ENCODE peak calls at places on chromosomes 6 and 20, in nine cellular contexts. One of them, this sample, is unnamed.
A peak's percentile ranks its signal among the peaks of the same experiment; 100 is the strongest.

GRCh38 chr6:73519943-73520687 is 717 bp downstream of the EEF1A1 start:
- DNase-seq in effector memory CD4-positive, alpha-beta T cell: peak; percentile 74
- DNase-seq in lung: peak; percentile 77
- DNase-seq in left ventricle myocardium inferior: peak; percentile 64
- DNase-seq in right atrium auricular region: peak; percentile 76
- DNase-seq in brain microvascular endothelial cell: peak; percentile 77
- DNase-seq in BJ: no peak
- DNase-seq in left lung: peak; percentile 94
- DNase-seq in CD4-positive, CD25-positive, alpha-beta regulatory T cell: peak; percentile 76
- DNase-seq in this sample: peak; percentile 82

GRCh38 chr6:83511901-83512681 is at the start of gene PRSS35:
- DNase-seq in effector memory CD4-positive, alpha-beta T cell: no peak
- DNase-seq in lung: no peak
- DNase-seq in left ventricle myocardium inferior: peak; percentile 45
- DNase-seq in right atrium auricular region: peak; percentile 62
- DNase-seq in brain microvascular endothelial cell: peak; percentile 38
- DNase-seq in BJ: no peak
- DNase-seq in left lung: peak; percentile 88
- DNase-seq in CD4-positive, CD25-positive, alpha-beta regulatory T cell: no peak
- DNase-seq in this sample: peak; percentile 38

GRCh38 chr6:151674578-151674977 is 132.9 kb upstream of the ESR1 start:
- DNase-seq in effector memory CD4-positive, alpha-beta T cell: no peak
- DNase-seq in lung: no peak
- DNase-seq in left ventricle myocardium inferior: no peak
- DNase-seq in right atrium auricular region: no peak
- DNase-seq in brain microvascular endothelial cell: no peak
- DNase-seq in BJ: no peak
- DNase-seq in left lung: no peak
- DNase-seq in CD4-positive, CD25-positive, alpha-beta regulatory T cell: no peak
- DNase-seq in this sample: no peak

GRCh38 chr6:147787407-147787806 is 278.9 kb downstream of the SAMD5 start:
- DNase-seq in effector memory CD4-positive, alpha-beta T cell: no peak
- DNase-seq in lung: no peak
- DNase-seq in left ventricle myocardium inferior: no peak
- DNase-seq in right atrium auricular region: no peak
- DNase-seq in brain microvascular endothelial cell: no peak
- DNase-seq in BJ: no peak
- DNase-seq in left lung: no peak
- DNase-seq in CD4-positive, CD25-positive, alpha-beta regulatory T cell: no peak
- DNase-seq in this sample: no peak

GRCh38 chr6:169292340-169293124 is 38.9 kb upstream of the THBS2 start:
- DNase-seq in effector memory CD4-positive, alpha-beta T cell: no peak
- DNase-seq in lung: no peak
- DNase-seq in left ventricle myocardium inferior: no peak
- DNase-seq in right atrium auricular region: no peak
- DNase-seq in brain microvascular endothelial cell: peak; percentile 91
- DNase-seq in BJ: peak; percentile 90
- DNase-seq in left lung: no peak
- DNase-seq in CD4-positive, CD25-positive, alpha-beta regulatory T cell: no peak
- DNase-seq in this sample: no peak

GRCh38 chr6:151675746-151676459 is 131.6 kb upstream of the ESR1 start:
- DNase-seq in effector memory CD4-positive, alpha-beta T cell: peak; percentile 6
- DNase-seq in lung: peak; percentile 64
- DNase-seq in left ventricle myocardium inferior: no peak
- DNase-seq in right atrium auricular region: no peak
- DNase-seq in brain microvascular endothelial cell: no peak
- DNase-seq in BJ: no peak
- DNase-seq in left lung: peak; percentile 72
- DNase-seq in CD4-positive, CD25-positive, alpha-beta regulatory T cell: peak; percentile 7
- DNase-seq in this sample: no peak

GRCh38 chr20:43669332-43669731 is 2.4 kb downstream of the MYBL2 start:
- DNase-seq in effector memory CD4-positive, alpha-beta T cell: no peak
- DNase-seq in lung: no peak
- DNase-seq in left ventricle myocardium inferior: no peak
- DNase-seq in right atrium auricular region: no peak
- DNase-seq in brain microvascular endothelial cell: peak; percentile 7
- DNase-seq in BJ: no peak
- DNase-seq in left lung: no peak
- DNase-seq in CD4-positive, CD25-positive, alpha-beta regulatory T cell: no peak
- DNase-seq in this sample: no peak

GRCh38 chr20:58018590-58018989 is 209.9 kb downstream of the ANKRD60 start:
- DNase-seq in effector memory CD4-positive, alpha-beta T cell: no peak
- DNase-seq in lung: no peak
- DNase-seq in left ventricle myocardium inferior: no peak
- DNase-seq in right atrium auricular region: no peak
- DNase-seq in brain microvascular endothelial cell: no peak
- DNase-seq in BJ: no peak
- DNase-seq in left lung: no peak
- DNase-seq in CD4-positive, CD25-positive, alpha-beta regulatory T cell: no peak
- DNase-seq in this sample: no peak

GRCh38 chr6:97282238-97282725 is 734 bp downstream of the MMS22L start:
- DNase-seq in effector memory CD4-positive, alpha-beta T cell: no peak
- DNase-seq in lung: no peak
- DNase-seq in left ventricle myocardium inferior: no peak
- DNase-seq in right atrium auricular region: no peak
- DNase-seq in brain microvascular endothelial cell: peak; percentile 16
- DNase-seq in BJ: no peak
- DNase-seq in left lung: no peak
- DNase-seq in CD4-positive, CD25-positive, alpha-beta regulatory T cell: no peak
- DNase-seq in this sample: no peak

GRCh38 chr6:20400476-20401402 is 940 bp upstream of the E2F3 start:
- DNase-seq in effector memory CD4-positive, alpha-beta T cell: peak; percentile 14
- DNase-seq in lung: peak; percentile 76
- DNase-seq in left ventricle myocardium inferior: peak; percentile 59
- DNase-seq in right atrium auricular region: peak; percentile 85
- DNase-seq in brain microvascular endothelial cell: peak; percentile 12
- DNase-seq in BJ: no peak
- DNase-seq in left lung: peak; percentile 83
- DNase-seq in CD4-positive, CD25-positive, alpha-beta regulatory T cell: peak; percentile 25
- DNase-seq in this sample: peak; percentile 65

GRCh38 chr20:11387189-11387754 is 530.4 kb upstream of the BTBD3 start:
- DNase-seq in effector memory CD4-positive, alpha-beta T cell: no peak
- DNase-seq in lung: no peak
- DNase-seq in left ventricle myocardium inferior: no peak
- DNase-seq in right atrium auricular region: no peak
- DNase-seq in brain microvascular endothelial cell: peak; percentile 89
- DNase-seq in BJ: peak; percentile 68
- DNase-seq in left lung: no peak
- DNase-seq in CD4-positive, CD25-positive, alpha-beta regulatory T cell: no peak
- DNase-seq in this sample: no peak

GRCh38 chr6:118551063-118551672 is 3.1 kb downstream of the PLN start:
- DNase-seq in effector memory CD4-positive, alpha-beta T cell: no peak
- DNase-seq in lung: no peak
- DNase-seq in left ventricle myocardium inferior: no peak
- DNase-seq in right atrium auricular region: no peak
- DNase-seq in brain microvascular endothelial cell: peak; percentile 53
- DNase-seq in BJ: no peak
- DNase-seq in left lung: no peak
- DNase-seq in CD4-positive, CD25-positive, alpha-beta regulatory T cell: no peak
- DNase-seq in this sample: no peak

GRCh38 chr6:30158475-30159025 is 2.5 kb downstream of the TRIM10 start:
- DNase-seq in effector memory CD4-positive, alpha-beta T cell: no peak
- DNase-seq in lung: no peak
- DNase-seq in left ventricle myocardium inferior: no peak
- DNase-seq in right atrium auricular region: no peak
- DNase-seq in brain microvascular endothelial cell: no peak
- DNase-seq in BJ: no peak
- DNase-seq in left lung: no peak
- DNase-seq in CD4-positive, CD25-positive, alpha-beta regulatory T cell: no peak
- DNase-seq in this sample: no peak

GRCh38 chr6:30160791-30161261 is at the start of gene TRIM10:
- DNase-seq in effector memory CD4-positive, alpha-beta T cell: no peak
- DNase-seq in lung: no peak
- DNase-seq in left ventricle myocardium inferior: no peak
- DNase-seq in right atrium auricular region: no peak
- DNase-seq in brain microvascular endothelial cell: no peak
- DNase-seq in BJ: no peak
- DNase-seq in left lung: no peak
- DNase-seq in CD4-positive, CD25-positive, alpha-beta regulatory T cell: no peak
- DNase-seq in this sample: no peak

GRCh38 chr6:30159988-30160387 is 1.0 kb downstream of the TRIM10 start:
- DNase-seq in effector memory CD4-positive, alpha-beta T cell: no peak
- DNase-seq in lung: no peak
- DNase-seq in left ventricle myocardium inferior: no peak
- DNase-seq in right atrium auricular region: no peak
- DNase-seq in brain microvascular endothelial cell: no peak
- DNase-seq in BJ: no peak
- DNase-seq in left lung: no peak
- DNase-seq in CD4-positive, CD25-positive, alpha-beta regulatory T cell: no peak
- DNase-seq in this sample: no peak

GRCh38 chr6:30162265-30163089 is 869 bp upstream of the TRIM15 start:
- DNase-seq in effector memory CD4-positive, alpha-beta T cell: no peak
- DNase-seq in lung: no peak
- DNase-seq in left ventricle myocardium inferior: no peak
- DNase-seq in right atrium auricular region: no peak
- DNase-seq in brain microvascular endothelial cell: no peak
- DNase-seq in BJ: no peak
- DNase-seq in left lung: no peak
- DNase-seq in CD4-positive, CD25-positive, alpha-beta regulatory T cell: no peak
- DNase-seq in this sample: no peak

DNA sequence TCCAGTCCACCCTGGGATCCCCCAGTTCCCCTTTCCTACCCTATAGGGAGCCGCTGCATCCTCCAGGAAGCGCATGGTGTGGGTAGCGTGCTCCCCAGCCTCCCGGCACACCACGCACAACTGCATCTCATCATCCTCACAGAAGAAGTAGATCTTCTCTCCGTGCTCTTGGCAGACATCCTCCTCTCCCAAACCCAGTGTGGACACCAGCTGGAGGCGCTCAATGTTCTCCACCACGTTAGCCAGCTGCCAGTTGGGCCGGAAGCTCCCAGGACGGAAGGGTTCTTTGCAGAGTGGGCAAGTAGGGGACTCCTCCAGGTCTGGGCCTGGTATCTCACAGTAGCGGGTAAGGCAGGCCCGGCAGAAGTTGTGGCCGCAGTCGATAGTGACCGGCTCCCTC is 620 bp downstream of the TRIM10 start:
- DNase-seq in effector memory CD4-positive, alpha-beta T cell: no peak
- DNase-seq in lung: no peak
- DNase-seq in left ventricle myocardium inferior: no peak
- DNase-seq in right atrium auricular region: no peak
- DNase-seq in brain microvascular endothelial cell: no peak
- DNase-seq in BJ: no peak
- DNase-seq in left lung: no peak
- DNase-seq in CD4-positive, CD25-positive, alpha-beta regulatory T cell: no peak
- DNase-seq in this sample: no peak
- H3K4me3 ChIP-seq in effector memory CD4-positive, alpha-beta T cell: no peak overlapping the region
- H3K4me3 ChIP-seq in lung: no peak overlapping the region
- H3K4me3 ChIP-seq in left ventricle myocardium inferior: no peak overlapping the region
- H3K4me3 ChIP-seq in right atrium auricular region: no peak overlapping the region
- H3K4me3 ChIP-seq in brain microvascular endothelial cell: no peak overlapping the region
- H3K4me3 ChIP-seq in BJ: no peak overlapping the region
- H3K4me3 ChIP-seq in left lung: no peak overlapping the region
- H3K4me3 ChIP-seq in CD4-positive, CD25-positive, alpha-beta regulatory T cell: no peak overlapping the region
- H3K4me3 ChIP-seq in this sample: no peak overlapping the region

DNA sequence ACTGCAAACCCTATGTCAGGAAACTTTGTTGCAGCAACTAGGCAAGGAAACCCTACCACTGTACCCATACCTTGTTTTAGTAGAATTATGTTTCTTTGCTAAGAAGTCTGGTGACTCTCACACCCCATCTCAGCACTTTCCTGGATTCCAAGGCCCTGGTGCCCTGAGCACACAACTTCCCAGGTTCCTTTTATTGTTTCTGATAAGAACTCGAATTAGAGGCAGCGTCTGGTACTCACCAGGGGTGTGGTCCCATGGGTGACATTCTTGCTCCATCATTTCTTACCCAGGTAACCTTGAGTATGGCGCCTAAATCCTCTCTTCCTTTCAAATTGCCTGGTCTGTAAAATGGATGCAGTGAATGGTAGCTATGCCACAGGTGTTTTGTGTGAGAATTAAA is 34.1 kb downstream of the MYB start:
- DNase-seq in effector memory CD4-positive, alpha-beta T cell: no peak
- DNase-seq in lung: no peak
- DNase-seq in left ventricle myocardium inferior: no peak
- DNase-seq in right atrium auricular region: no peak
- DNase-seq in brain microvascular endothelial cell: no peak
- DNase-seq in BJ: no peak
- DNase-seq in left lung: no peak
- DNase-seq in CD4-positive, CD25-positive, alpha-beta regulatory T cell: no peak
- DNase-seq in this sample: no peak
- H3K36me3 ChIP-seq in effector memory CD4-positive, alpha-beta T cell: no peaks in the 10 kb centered on the region
- H3K36me3 ChIP-seq in lung: no peaks in the 10 kb centered on the region
- H3K36me3 ChIP-seq in left ventricle myocardium inferior: no peaks in the 10 kb centered on the region
- H3K36me3 ChIP-seq in right atrium auricular region: no peaks in the 10 kb centered on the region
- H3K36me3 ChIP-seq in brain microvascular endothelial cell: no peaks in the 10 kb centered on the region
- H3K36me3 ChIP-seq in BJ: no peaks in the 10 kb centered on the region
- H3K36me3 ChIP-seq in left lung: no peaks in the 10 kb centered on the region
- H3K36me3 ChIP-seq in CD4-positive, CD25-positive, alpha-beta regulatory T cell: peaks cover 19% of the 10 kb centered on the region
- H3K36me3 ChIP-seq in this sample: no peaks in the 10 kb centered on the region

DNA sequence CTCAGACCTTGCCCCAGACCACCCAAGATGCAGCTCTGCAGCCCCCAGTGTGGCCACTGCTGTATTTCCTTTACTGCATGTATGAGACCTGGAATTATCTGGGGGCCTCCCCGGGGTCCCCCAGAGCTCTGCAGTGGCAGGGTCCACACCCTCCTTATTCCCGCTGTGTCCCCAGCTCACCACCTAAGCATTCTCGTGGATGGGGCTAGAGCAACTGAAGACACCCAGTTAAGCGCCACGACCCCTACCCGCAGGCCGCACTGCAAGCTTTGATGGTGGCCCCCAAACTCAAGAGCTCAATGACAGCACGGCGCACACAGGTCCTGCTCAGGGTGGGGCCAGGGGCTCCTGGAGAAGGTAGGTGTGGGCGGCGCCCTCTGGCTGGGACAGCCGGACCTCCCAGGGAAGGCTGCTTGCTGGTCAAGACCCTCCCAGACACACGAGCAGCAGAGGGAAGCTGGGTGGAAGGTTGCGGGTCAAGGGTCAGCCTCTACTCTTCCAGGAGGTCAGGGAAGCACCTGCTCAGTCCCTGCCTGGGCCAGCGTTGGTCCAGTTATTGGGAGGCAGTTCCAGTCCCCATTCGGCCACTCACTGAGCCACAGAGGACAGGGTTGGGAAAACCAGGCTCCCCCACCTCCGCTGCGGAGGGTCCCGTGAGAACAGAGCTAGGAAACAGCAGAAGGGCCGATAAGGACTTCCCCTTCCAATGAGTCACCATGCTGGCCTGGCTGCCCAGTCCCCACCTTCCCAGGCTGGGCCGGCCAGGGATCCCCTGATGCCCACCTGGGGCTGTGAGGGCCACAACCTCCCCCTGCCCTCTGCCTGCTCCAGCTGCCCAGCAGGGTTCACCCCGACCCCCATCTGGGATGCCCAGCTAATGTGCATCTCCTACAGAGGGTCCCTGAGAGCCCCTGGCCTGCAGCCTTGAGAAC is 2.9 kb downstream of the LAMA5 start:
- DNase-seq in effector memory CD4-positive, alpha-beta T cell: no peak
- DNase-seq in lung: no peak
- DNase-seq in left ventricle myocardium inferior: peak; percentile 51
- DNase-seq in right atrium auricular region: no peak
- DNase-seq in brain microvascular endothelial cell: peak; percentile 57
- DNase-seq in BJ: no peak
- DNase-seq in left lung: peak; percentile 79
- DNase-seq in CD4-positive, CD25-positive, alpha-beta regulatory T cell: no peak
- DNase-seq in this sample: no peak
- H3K4me3 ChIP-seq in effector memory CD4-positive, alpha-beta T cell: no peak overlapping the region
- H3K4me3 ChIP-seq in lung: peak overlapping the region; percentile 9
- H3K4me3 ChIP-seq in left ventricle myocardium inferior: peak overlapping the region; percentile 98
- H3K4me3 ChIP-seq in right atrium auricular region: peak overlapping the region; percentile 89
- H3K4me3 ChIP-seq in brain microvascular endothelial cell: no peak overlapping the region
- H3K4me3 ChIP-seq in BJ: no peak overlapping the region
- H3K4me3 ChIP-seq in left lung: no peak overlapping the region
- H3K4me3 ChIP-seq in CD4-positive, CD25-positive, alpha-beta regulatory T cell: no peak overlapping the region
- H3K4me3 ChIP-seq in this sample: peak overlapping the region; percentile 77

GRCh38 chr6:30726506-30727413 is 6.6 kb downstream of the TUBB start:
- DNase-seq in effector memory CD4-positive, alpha-beta T cell: no peak
- DNase-seq in lung: no peak
- DNase-seq in left ventricle myocardium inferior: no peak
- DNase-seq in right atrium auricular region: no peak
- DNase-seq in brain microvascular endothelial cell: no peak
- DNase-seq in BJ: no peak
- DNase-seq in left lung: no peak
- DNase-seq in CD4-positive, CD25-positive, alpha-beta regulatory T cell: no peak
- DNase-seq in this sample: no peak
- H3K36me3 ChIP-seq in effector memory CD4-positive, alpha-beta T cell: peaks cover 58% of the 10 kb centered on the region
- H3K36me3 ChIP-seq in lung: peaks cover 47% of the 10 kb centered on the region
- H3K36me3 ChIP-seq in left ventricle myocardium inferior: peaks cover 87% of the 10 kb centered on the region
- H3K36me3 ChIP-seq in right atrium auricular region: peaks cover 92% of the 10 kb centered on the region
- H3K36me3 ChIP-seq in brain microvascular endothelial cell: peaks cover 52% of the 10 kb centered on the region
- H3K36me3 ChIP-seq in BJ: peaks cover 37% of the 10 kb centered on the region
- H3K36me3 ChIP-seq in left lung: peaks cover 8% of the 10 kb centered on the region
- H3K36me3 ChIP-seq in CD4-positive, CD25-positive, alpha-beta regulatory T cell: peaks cover 38% of the 10 kb centered on the region
- H3K36me3 ChIP-seq in this sample: peaks cover 54% of the 10 kb centered on the region

This sample was measured in tibial artery.